ENCODE peak calls at places on chromosomes 3 and 15, in four cellular contexts. T is GF-D8, I is cerebellum, M is cardiac fibroblast. S is an unnamed sample.

GRCh38 chr3:194383276-194383940 is 13.9 kb upstream of the LRRC15 start:
- DNase-seq in I (no peak), M (no peak), T (no peak), S (no peak)

GRCh38 chr3:182969277-182969676 is 11.1 kb downstream of the DCUN1D1 start:
- DNase-seq in I (no peak), T (no peak), M (peak), S (peak)

GRCh38 chr3:157151151-157151550 is 8.8 kb downstream of the CCNL1 start:
- DNase-seq in M (no peak), I (no peak), T (no peak), S (peak)

GRCh38 chr15:37764733-37765191 is 169.7 kb upstream of the TMCO5A start:
- DNase-seq in I (no peak), T (peak), M (peak), S (peak)

GRCh38 chr15:49428392-49429095 is 5.5 kb downstream of the FGF7 start:
- DNase-seq in T (no peak), I (no peak), M (peak), S (no peak)

GRCh38 chr3:155676252-155676981 is 68.5 kb downstream of the PLCH1 start:
- DNase-seq in M (peak), I (no peak), T (no peak), S (peak)

GRCh38 chr3:13159890-13160289 is 86.7 kb upstream of the IQSEC1 start:
- DNase-seq in T (no peak), M (no peak), I (no peak), S (no peak)

GRCh38 chr3:196504556-196504955 is 988 bp upstream of the RNF168 start:
- DNase-seq in M (no peak), T (no peak), I (no peak), S (no peak)

GRCh38 chr15:48641416-48641815 is 4.1 kb downstream of the FBN1 start:
- DNase-seq in M (peak), T (no peak), I (no peak), S (peak)

GRCh38 chr3:47377186-47377585 is 3.6 kb upstream of the PTPN23 start:
- DNase-seq in T (no peak), I (no peak), M (no peak), S (no peak)

GRCh38 chr15:36798366-36798765 is 218.9 kb downstream of the CDIN1 start:
- DNase-seq in M (peak), I (no peak), T (no peak), S (no peak)

GRCh38 chr15:34987982-34988873 is at the start of gene ZNF770:
- DNase-seq in M (peak), T (no peak), I (peak), S (peak)

GRCh38 chr3:157152930-157153329 is 7.0 kb downstream of the CCNL1 start:
- DNase-seq in T (no peak), M (no peak), I (no peak), S (peak)

GRCh38 chr3:188284455-188285212 is 130.7 kb downstream of the LPP start:
- DNase-seq in M (no peak), I (no peak), T (no peak), S (peak)

GRCh38 chr3:154105218-154105975 is 15.8 kb upstream of the ARHGEF26 start:
- DNase-seq in I (no peak), M (peak), T (no peak), S (no peak)

GRCh38 chr3:195914648-195915473 is 6.5 kb upstream of the TNK2 start:
- DNase-seq in I (peak), T (no peak), M (peak), S (peak)

GRCh38 chr3:100902572-100902971 is 90.6 kb downstream of the ABI3BP start:
- DNase-seq in I (no peak), M (peak), T (no peak), S (no peak)

GRCh38 chr3:53729130-53729529 is 117.1 kb downstream of the CHDH start:
- DNase-seq in M (no peak), I (no peak), T (no peak), S (no peak)

GRCh38 chr3:181623924-181624694 is 87.6 kb upstream of the SOX2 start:
- DNase-seq in M (peak), T (no peak), I (no peak), S (no peak)

GRCh38 chr3:144237351-144237750 is 265.7 kb downstream of the DIPK2A start:
- DNase-seq in I (peak), M (no peak), T (no peak), S (no peak)

GRCh38 chr15:101709466-101709865 is 14.8 kb downstream of the TARS3 start:
- DNase-seq in I (no peak), T (no peak), M (no peak), S (no peak)

GRCh38 chr3:45035441-45036301 is 9.6 kb downstream of the CLEC3B start:
- DNase-seq in M (peak), T (no peak), I (peak), S (peak)

GRCh38 chr3:124714218-124714853 is 15.9 kb upstream of the UMPS start:
- DNase-seq in M (peak), T (no peak), I (no peak), S (no peak)

GRCh38 chr3:59809750-59810444 is 760.1 kb upstream of the CFAP20DC start:
- DNase-seq in T (no peak), M (peak), I (no peak), S (peak)

GRCh38 chr3:82262193-82262592 is 500.7 kb upstream of the GBE1 start:
- DNase-seq in I (no peak), M (no peak), T (no peak), S (no peak)

GRCh38 chr3:173410836-173411235 is 13.3 kb downstream of the NLGN1 start:
- DNase-seq in T (no peak), M (no peak), I (peak), S (no peak)

GRCh38 chr15:82021992-82022391 is 23.8 kb downstream of the MEX3B start:
- DNase-seq in T (no peak), M (peak), I (no peak), S (peak)

GRCh38 chr15:34583399-34584320 is at the start of gene GOLGA8B:
- DNase-seq in T (peak), I (peak), M (peak), S (peak)

GRCh38 chr15:74904190-74904805 is 2.4 kb downstream of the FAM219B start:
- DNase-seq in T (no peak), M (no peak), I (no peak), S (no peak)